ENCODE peak calls at places on chromosomes 3 and 15, in eight cellular contexts. One of them, this sample, is unnamed.
A peak's percentile ranks its signal among the peaks of the same experiment; 100 is the strongest.

GRCh38 chr3:48247401-48247807 is 6.5 kb downstream of the ZNF589 start:
- DNase-seq in Peyer's patch: no peak
- DNase-seq in suprapubic skin: no peak
- DNase-seq in HCT116: no peak
- DNase-seq in stomach: no peak
- DNase-seq in heart left ventricle: no peak
- DNase-seq in gastrocnemius medialis: no peak
- DNase-seq in uterus: no peak
- DNase-seq in this sample: no peak

GRCh38 chr3:3648961-3649360 is 150.3 kb upstream of the LRRN1 start:
- DNase-seq in Peyer's patch: no peak
- DNase-seq in suprapubic skin: no peak
- DNase-seq in HCT116: no peak
- DNase-seq in stomach: no peak
- DNase-seq in heart left ventricle: no peak
- DNase-seq in gastrocnemius medialis: no peak
- DNase-seq in uterus: no peak
- DNase-seq in this sample: no peak

GRCh38 chr3:144810150-144810549 is 838.5 kb downstream of the DIPK2A start:
- DNase-seq in Peyer's patch: no peak
- DNase-seq in suprapubic skin: no peak
- DNase-seq in HCT116: no peak
- DNase-seq in stomach: no peak
- DNase-seq in heart left ventricle: no peak
- DNase-seq in gastrocnemius medialis: no peak
- DNase-seq in uterus: no peak
- DNase-seq in this sample: no peak

GRCh38 chr3:14266361-14266760 is 87.7 kb downstream of the LSM3 start:
- DNase-seq in Peyer's patch: no peak
- DNase-seq in suprapubic skin: no peak
- DNase-seq in HCT116: no peak
- DNase-seq in stomach: no peak
- DNase-seq in heart left ventricle: peak; percentile 72
- DNase-seq in gastrocnemius medialis: no peak
- DNase-seq in uterus: peak; percentile 79
- DNase-seq in this sample: no peak

GRCh38 chr3:164577667-164578066 is 500.6 kb downstream of the SI start:
- DNase-seq in Peyer's patch: no peak
- DNase-seq in suprapubic skin: no peak
- DNase-seq in HCT116: no peak
- DNase-seq in stomach: no peak
- DNase-seq in heart left ventricle: no peak
- DNase-seq in gastrocnemius medialis: no peak
- DNase-seq in uterus: no peak
- DNase-seq in this sample: no peak

GRCh38 chr3:32423956-32424558 is 32.4 kb downstream of the CMTM7 start:
- DNase-seq in Peyer's patch: peak; percentile 59
- DNase-seq in suprapubic skin: no peak
- DNase-seq in HCT116: no peak
- DNase-seq in stomach: no peak
- DNase-seq in heart left ventricle: no peak
- DNase-seq in gastrocnemius medialis: no peak
- DNase-seq in uterus: no peak
- DNase-seq in this sample: no peak

GRCh38 chr15:63371297-63371918 is 10.2 kb downstream of the CA12 start:
- DNase-seq in Peyer's patch: no peak
- DNase-seq in suprapubic skin: no peak
- DNase-seq in HCT116: no peak
- DNase-seq in stomach: no peak
- DNase-seq in heart left ventricle: no peak
- DNase-seq in gastrocnemius medialis: peak; percentile 29
- DNase-seq in uterus: peak; percentile 40
- DNase-seq in this sample: no peak

GRCh38 chr3:113668015-113668414 is 28.4 kb downstream of the USF3 start:
- DNase-seq in Peyer's patch: peak; percentile 46
- DNase-seq in suprapubic skin: no peak
- DNase-seq in HCT116: no peak
- DNase-seq in stomach: no peak
- DNase-seq in heart left ventricle: no peak
- DNase-seq in gastrocnemius medialis: no peak
- DNase-seq in uterus: no peak
- DNase-seq in this sample: no peak

GRCh38 chr3:116663161-116663885 is 46.3 kb upstream of the TUSC7 start:
- DNase-seq in Peyer's patch: no peak
- DNase-seq in suprapubic skin: no peak
- DNase-seq in HCT116: no peak
- DNase-seq in stomach: no peak
- DNase-seq in heart left ventricle: no peak
- DNase-seq in gastrocnemius medialis: no peak
- DNase-seq in uterus: no peak
- DNase-seq in this sample: no peak

GRCh38 chr3:156728267-156728985 is 54.0 kb downstream of the TIPARP start:
- DNase-seq in Peyer's patch: no peak
- DNase-seq in suprapubic skin: no peak
- DNase-seq in HCT116: no peak
- DNase-seq in stomach: no peak
- DNase-seq in heart left ventricle: no peak
- DNase-seq in gastrocnemius medialis: no peak
- DNase-seq in uterus: no peak
- DNase-seq in this sample: no peak

GRCh38 chr3:65030847-65031463 is 343.2 kb upstream of the ADAMTS9 start:
- DNase-seq in Peyer's patch: no peak
- DNase-seq in suprapubic skin: no peak
- DNase-seq in HCT116: no peak
- DNase-seq in stomach: no peak
- DNase-seq in heart left ventricle: no peak
- DNase-seq in gastrocnemius medialis: no peak
- DNase-seq in uterus: peak; percentile 47
- DNase-seq in this sample: no peak

GRCh38 chr3:184539801-184540440 is 21.7 kb upstream of the EPHB3 start:
- DNase-seq in Peyer's patch: no peak
- DNase-seq in suprapubic skin: peak; percentile 61
- DNase-seq in HCT116: no peak
- DNase-seq in stomach: no peak
- DNase-seq in heart left ventricle: no peak
- DNase-seq in gastrocnemius medialis: no peak
- DNase-seq in uterus: no peak
- DNase-seq in this sample: no peak

GRCh38 chr3:142279965-142280590 is 54.7 kb upstream of the GK5 start:
- DNase-seq in Peyer's patch: no peak
- DNase-seq in suprapubic skin: no peak
- DNase-seq in HCT116: peak; percentile 71
- DNase-seq in stomach: peak; percentile 41
- DNase-seq in heart left ventricle: no peak
- DNase-seq in gastrocnemius medialis: no peak
- DNase-seq in uterus: peak; percentile 42
- DNase-seq in this sample: no peak

GRCh38 chr3:142281474-142281873 is 56.1 kb upstream of the GK5 start:
- DNase-seq in Peyer's patch: no peak
- DNase-seq in suprapubic skin: no peak
- DNase-seq in HCT116: no peak
- DNase-seq in stomach: no peak
- DNase-seq in heart left ventricle: no peak
- DNase-seq in gastrocnemius medialis: no peak
- DNase-seq in uterus: no peak
- DNase-seq in this sample: no peak

GRCh38 chr3:142276780-142277179 is 51.4 kb upstream of the GK5 start:
- DNase-seq in Peyer's patch: no peak
- DNase-seq in suprapubic skin: no peak
- DNase-seq in HCT116: no peak
- DNase-seq in stomach: no peak
- DNase-seq in heart left ventricle: no peak
- DNase-seq in gastrocnemius medialis: no peak
- DNase-seq in uterus: no peak
- DNase-seq in this sample: no peak

GRCh38 chr3:142275856-142276255 is 50.5 kb upstream of the GK5 start:
- DNase-seq in Peyer's patch: no peak
- DNase-seq in suprapubic skin: no peak
- DNase-seq in HCT116: no peak
- DNase-seq in stomach: no peak
- DNase-seq in heart left ventricle: no peak
- DNase-seq in gastrocnemius medialis: no peak
- DNase-seq in uterus: no peak
- DNase-seq in this sample: no peak

GRCh38 chr3:142278451-142278850 is 53.1 kb upstream of the GK5 start:
- DNase-seq in Peyer's patch: no peak
- DNase-seq in suprapubic skin: no peak
- DNase-seq in HCT116: no peak
- DNase-seq in stomach: no peak
- DNase-seq in heart left ventricle: no peak
- DNase-seq in gastrocnemius medialis: no peak
- DNase-seq in uterus: no peak
- DNase-seq in this sample: no peak
- H3K27ac ChIP-seq in Peyer's patch: no peak overlapping the region
- H3K27ac ChIP-seq in suprapubic skin: no peak overlapping the region
- H3K27ac ChIP-seq in HCT116: no peak overlapping the region
- H3K27ac ChIP-seq in stomach: no peak overlapping the region
- H3K27ac ChIP-seq in heart left ventricle: no peak overlapping the region
- H3K27ac ChIP-seq in gastrocnemius medialis: no peak overlapping the region
- H3K27ac ChIP-seq in uterus: no peak overlapping the region
- H3K27ac ChIP-seq in this sample: no peak overlapping the region

DNA sequence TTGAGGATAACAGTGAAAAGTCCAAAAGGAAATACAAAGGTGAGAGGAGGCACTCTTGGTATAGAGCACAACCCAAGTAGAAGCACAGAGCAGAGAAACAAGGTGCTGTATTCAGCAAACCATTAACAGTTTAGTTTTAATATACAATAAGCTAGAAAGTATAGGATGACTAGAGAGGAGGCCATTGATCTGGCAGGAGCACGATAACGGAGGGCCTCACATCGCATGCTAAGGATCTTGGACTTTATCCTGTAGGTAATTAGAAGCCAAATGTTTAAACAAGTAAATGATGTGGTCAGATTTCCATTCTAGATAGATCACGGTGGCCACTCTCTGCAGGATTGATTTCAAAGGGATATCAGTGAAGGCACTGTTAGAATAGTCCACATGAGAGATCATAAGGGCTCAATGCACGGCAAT is 935.0 kb downstream of the ROBO1 start:
- DNase-seq in Peyer's patch: no peak
- DNase-seq in suprapubic skin: no peak
- DNase-seq in HCT116: no peak
- DNase-seq in stomach: no peak
- DNase-seq in heart left ventricle: no peak
- DNase-seq in gastrocnemius medialis: no peak
- DNase-seq in uterus: no peak
- DNase-seq in this sample: no peak
- TF ChIP-seq POLR2A in Peyer's patch: no peak
- TF ChIP-seq POLR2A in suprapubic skin: no peak
- TF ChIP-seq POLR2A in HCT116: no peak
- TF ChIP-seq POLR2A in stomach: no peak
- TF ChIP-seq POLR2A in heart left ventricle: no peak
- TF ChIP-seq POLR2A in gastrocnemius medialis: no peak
- TF ChIP-seq POLR2A in uterus: no peak
- TF ChIP-seq POLR2A in this sample: no peak

GRCh38 chr3:1380926-1381646 is 288.3 kb downstream of the CNTN6 start:
- DNase-seq in Peyer's patch: no peak
- DNase-seq in suprapubic skin: no peak
- DNase-seq in HCT116: no peak
- DNase-seq in stomach: no peak
- DNase-seq in heart left ventricle: no peak
- DNase-seq in gastrocnemius medialis: peak; percentile 12
- DNase-seq in uterus: no peak
- DNase-seq in this sample: no peak

GRCh38 chr3:1374471-1374870 is 281.6 kb downstream of the CNTN6 start:
- DNase-seq in Peyer's patch: no peak
- DNase-seq in suprapubic skin: no peak
- DNase-seq in HCT116: no peak
- DNase-seq in stomach: no peak
- DNase-seq in heart left ventricle: no peak
- DNase-seq in gastrocnemius medialis: no peak
- DNase-seq in uterus: no peak
- DNase-seq in this sample: no peak

GRCh38 chr3:1375145-1375544 is 282.3 kb downstream of the CNTN6 start:
- DNase-seq in Peyer's patch: no peak
- DNase-seq in suprapubic skin: no peak
- DNase-seq in HCT116: no peak
- DNase-seq in stomach: no peak
- DNase-seq in heart left ventricle: no peak
- DNase-seq in gastrocnemius medialis: no peak
- DNase-seq in uterus: no peak
- DNase-seq in this sample: no peak
- H3K9me3 ChIP-seq in Peyer's patch: no peaks in the 10 kb centered on the region
- H3K9me3 ChIP-seq in suprapubic skin: no peaks in the 10 kb centered on the region
- H3K9me3 ChIP-seq in HCT116: peaks cover 11% of the 10 kb centered on the region
- H3K9me3 ChIP-seq in stomach: no peaks in the 10 kb centered on the region
- H3K9me3 ChIP-seq in heart left ventricle: no peaks in the 10 kb centered on the region
- H3K9me3 ChIP-seq in gastrocnemius medialis: no peaks in the 10 kb centered on the region
- H3K9me3 ChIP-seq in uterus: no peaks in the 10 kb centered on the region
- H3K9me3 ChIP-seq in this sample: no peaks in the 10 kb centered on the region

GRCh38 chr15:70077436-70077835 is 20.3 kb downstream of the TLE3 start:
- DNase-seq in Peyer's patch: no peak
- DNase-seq in suprapubic skin: no peak
- DNase-seq in HCT116: no peak
- DNase-seq in stomach: no peak
- DNase-seq in heart left ventricle: peak; percentile 62
- DNase-seq in gastrocnemius medialis: peak; percentile 35
- DNase-seq in uterus: no peak
- DNase-seq in this sample: no peak

GRCh38 chr15:70071799-70072198 is 25.9 kb downstream of the TLE3 start:
- DNase-seq in Peyer's patch: peak; percentile 54
- DNase-seq in suprapubic skin: no peak
- DNase-seq in HCT116: no peak
- DNase-seq in stomach: no peak
- DNase-seq in heart left ventricle: peak; percentile 33
- DNase-seq in gastrocnemius medialis: no peak
- DNase-seq in uterus: no peak
- DNase-seq in this sample: no peak

GRCh38 chr15:70072479-70072878 is 25.2 kb downstream of the TLE3 start:
- DNase-seq in Peyer's patch: no peak
- DNase-seq in suprapubic skin: no peak
- DNase-seq in HCT116: no peak
- DNase-seq in stomach: no peak
- DNase-seq in heart left ventricle: no peak
- DNase-seq in gastrocnemius medialis: no peak
- DNase-seq in uterus: no peak
- DNase-seq in this sample: no peak

GRCh38 chr15:70078578-70079417 is 18.9 kb downstream of the TLE3 start:
- DNase-seq in Peyer's patch: no peak
- DNase-seq in suprapubic skin: no peak
- DNase-seq in HCT116: no peak
- DNase-seq in stomach: peak; percentile 61
- DNase-seq in heart left ventricle: peak; percentile 28
- DNase-seq in gastrocnemius medialis: no peak
- DNase-seq in uterus: no peak
- DNase-seq in this sample: no peak

DNA sequence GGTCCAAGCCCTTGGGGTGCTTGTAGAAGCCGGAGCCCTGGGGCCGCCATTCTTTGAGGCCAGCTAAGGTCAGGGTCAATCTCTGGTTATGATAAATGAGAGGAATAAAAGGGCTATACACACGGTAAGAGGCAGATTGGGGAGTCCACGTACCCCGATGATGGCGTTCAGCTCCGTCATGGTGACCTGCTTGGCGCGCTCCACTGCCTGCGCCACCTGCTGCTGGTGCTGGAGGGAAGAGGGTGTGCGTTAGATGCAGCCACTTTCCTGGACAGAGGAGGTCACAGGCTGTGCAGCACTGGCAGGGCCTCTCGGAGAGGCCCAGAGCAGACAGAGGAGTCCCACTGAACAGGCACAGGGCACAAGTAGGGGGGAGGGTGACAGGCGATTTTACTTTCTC is 23.3 kb downstream of the TLE3 start:
- DNase-seq in Peyer's patch: no peak
- DNase-seq in suprapubic skin: no peak
- DNase-seq in HCT116: no peak
- DNase-seq in stomach: no peak
- DNase-seq in heart left ventricle: peak; percentile 43
- DNase-seq in gastrocnemius medialis: no peak
- DNase-seq in uterus: no peak
- DNase-seq in this sample: no peak
- H3K27ac ChIP-seq in Peyer's patch: no peak overlapping the region
- H3K27ac ChIP-seq in suprapubic skin: no peak overlapping the region
- H3K27ac ChIP-seq in HCT116: no peak overlapping the region
- H3K27ac ChIP-seq in stomach: no peak overlapping the region
- H3K27ac ChIP-seq in heart left ventricle: no peak overlapping the region
- H3K27ac ChIP-seq in gastrocnemius medialis: no peak overlapping the region
- H3K27ac ChIP-seq in uterus: no peak overlapping the region
- H3K27ac ChIP-seq in this sample: no peak overlapping the region